ENCODE peak calls at places on chromosomes 4 and X, in nine cellular contexts. S, N, H, U, O, B, Q, X and D are unnamed samples.

GRCh38 chrX:28278236-28278635 is 297.0 kb upstream of the DCAF8L1 start:
- DNase-seq in N (no peak), U (peak; percentile 88), X (no peak), B (no peak), H (no peak), O (no peak), S (peak; percentile 12), Q (no peak), D (no peak)

GRCh38 chr4:100790838-100791615 is 273.2 kb upstream of the EMCN start:
- DNase-seq in N (no peak), X (no peak), H (no peak), S (no peak), O (no peak), U (no peak), Q (no peak), B (no peak), D (no peak)

GRCh38 chrX:154015581-154016264 is 4.0 kb downstream of the IRAK1 start:
- DNase-seq in X (no peak), O (no peak), U (no peak), H (no peak), N (no peak), Q (no peak), S (no peak), B (no peak), D (no peak)

GRCh38 chr4:128285085-128286023 is 2.3 kb downstream of the PGRMC2 start:
- DNase-seq in O (no peak), X (peak; percentile 30), N (no peak), H (no peak), U (peak; percentile 25), B (no peak), S (no peak), Q (peak; percentile 34), D (no peak)

GRCh38 chr4:158255727-158256324 is 45.5 kb downstream of the TMEM144 start:
- DNase-seq in O (no peak), S (peak; percentile 52), U (peak; percentile 60), Q (peak; percentile 18), N (no peak), B (no peak), H (peak; percentile 78), X (peak; percentile 60), D (no peak)

GRCh38 chr4:6694177-6694901 is 661 bp downstream of the S100P start:
- DNase-seq in U (peak; percentile 21), Q (no peak), H (no peak), O (no peak), N (no peak), X (no peak), B (no peak), S (no peak), D (no peak)

GRCh38 chr4:20444599-20445337 is 193.1 kb downstream of the SLIT2 start:
- DNase-seq in N (no peak), U (no peak), Q (no peak), H (no peak), S (no peak), O (no peak), B (no peak), X (no peak), D (no peak)

GRCh38 chr4:122602277-122603142 is 18.4 kb downstream of the IL21 start:
- DNase-seq in O (no peak), B (no peak), X (peak; percentile 61), N (no peak), U (peak; percentile 58), Q (peak; percentile 46), S (peak; percentile 15), H (peak; percentile 56), D (no peak)

GRCh38 chrX:71183341-71183740 is 38.7 kb downstream of the NLGN3 start:
- DNase-seq in N (no peak), B (no peak), U (no peak), S (no peak), X (no peak), H (no peak), O (no peak), Q (no peak), D (no peak)

GRCh38 chrX:31714797-31715196 is 643.0 kb upstream of the FTHL17 start:
- DNase-seq in O (no peak), Q (no peak), H (no peak), X (no peak), S (no peak), B (no peak), U (no peak), N (no peak), D (no peak)

GRCh38 chr4:150828159-150828558 is 186.9 kb downstream of the LRBA start:
- DNase-seq in N (no peak), O (no peak), Q (no peak), B (no peak), U (no peak), H (peak; percentile 10), S (no peak), X (no peak), D (peak; percentile 25)

GRCh38 chr4:10048931-10049655 is 27.8 kb upstream of the SLC2A9 start:
- DNase-seq in Q (no peak), U (no peak), O (no peak), B (no peak), N (no peak), S (no peak), X (no peak), H (no peak), D (no peak)

GRCh38 chr4:10008208-10009005 is 12.9 kb downstream of the SLC2A9 start:
- DNase-seq in O (no peak), U (peak; percentile 54), N (no peak), B (no peak), Q (no peak), S (no peak), X (no peak), H (no peak), D (no peak)

GRCh38 chr4:70511365-70511764 is 7.0 kb upstream of the AMTN start:
- DNase-seq in N (no peak), B (no peak), S (no peak), H (no peak), U (no peak), X (peak; percentile 30), Q (no peak), O (no peak), D (no peak)

GRCh38 chrX:115936008-115936407 is 234.5 kb upstream of the AGTR2 start:
- DNase-seq in H (no peak), U (no peak), Q (no peak), N (no peak), B (no peak), X (no peak), S (no peak), O (no peak), D (no peak)

GRCh38 chr4:65799513-65799912 is 129.2 kb upstream of the EPHA5 start:
- DNase-seq in H (no peak), S (no peak), Q (no peak), U (no peak), X (no peak), B (no peak), O (no peak), N (no peak), D (no peak)

GRCh38 chrX:40107291-40108083 is 9.7 kb upstream of the BCOR start:
- DNase-seq in Q (no peak), H (no peak), B (peak; percentile 51), X (peak; percentile 54), U (peak; percentile 40), N (no peak), O (peak; percentile 71), S (no peak), D (peak; percentile 59)

GRCh38 chrX:37860731-37861130 is 13.4 kb upstream of the DYNLT3 start:
- DNase-seq in U (no peak), X (no peak), H (no peak), N (no peak), Q (no peak), O (no peak), S (no peak), B (no peak), D (no peak)

GRCh38 chrX:40474205-40474626 is 106.6 kb upstream of the ATP6AP2 start:
- DNase-seq in N (no peak), O (no peak), Q (no peak), B (peak; percentile 17), H (no peak), U (no peak), X (no peak), S (no peak), D (no peak)

GRCh38 chr4:100641326-100641725 is 123.5 kb upstream of the EMCN start:
- DNase-seq in U (peak; percentile 32), H (peak; percentile 7), N (no peak), Q (no peak), S (no peak), O (no peak), B (no peak), X (no peak), D (no peak)

GRCh38 chr4:155474758-155475157 is 98.0 kb upstream of the MAP9 start:
- DNase-seq in H (no peak), X (no peak), Q (no peak), O (no peak), B (no peak), U (peak; percentile 90), S (no peak), N (no peak), D (no peak)

GRCh38 chrX:13894888-13895564 is 78.1 kb upstream of the GPM6B start:
- DNase-seq in U (no peak), N (no peak), O (no peak), Q (no peak), S (no peak), B (no peak), X (no peak), H (no peak), D (no peak)

GRCh38 chr4:89558147-89558546 is 250.5 kb upstream of the GPRIN3 start:
- DNase-seq in H (no peak), X (peak; percentile 27), N (no peak), Q (no peak), U (no peak), O (no peak), B (no peak), S (no peak), D (no peak)

GRCh38 chr4:955161-955921 is 18.0 kb downstream of the DGKQ start:
- DNase-seq in X (no peak), B (no peak), H (no peak), O (peak; percentile 6), S (no peak), Q (no peak), U (no peak), N (no peak), D (peak; percentile 36)

GRCh38 chr4:146407669-146408084 is 114.1 kb downstream of the SLC10A7 start:
- DNase-seq in N (no peak), B (no peak), U (peak; percentile 99), X (peak; percentile 36), Q (no peak), H (no peak), S (peak; percentile 6), O (no peak), D (no peak)

GRCh38 chr4:76753814-76754213 is 144.1 kb downstream of the SOWAHB start:
- DNase-seq in O (no peak), B (no peak), X (peak; percentile 93), N (no peak), H (no peak), Q (peak; percentile 34), S (peak; percentile 90), U (peak; percentile 86), D (no peak)

GRCh38 chr4:147765121-147765521 is 33.2 kb downstream of the ARHGAP10 start:
- DNase-seq in B (no peak), U (no peak), X (no peak), Q (no peak), N (no peak), H (no peak), S (no peak), O (no peak), D (no peak)

GRCh38 chr4:158667651-158668198 is 4.0 kb downstream of the C4orf46 start:
- DNase-seq in N (no peak), B (no peak), S (peak; percentile 16), Q (peak; percentile 39), X (peak; percentile 62), H (no peak), U (peak; percentile 47), O (no peak), D (peak; percentile 32)

GRCh38 chr4:113869743-113870375 is 108.3 kb upstream of the CAMK2D start:
- DNase-seq in S (peak; percentile 69), B (no peak), Q (no peak), X (peak; percentile 58), H (no peak), O (no peak), U (peak; percentile 27), N (no peak), D (peak; percentile 34)

GRCh38 chrX:17697191-17697590 is 40.1 kb upstream of the SCML1 start:
- DNase-seq in B (no peak), O (no peak), H (peak; percentile 4), Q (no peak), N (no peak), S (no peak), U (peak; percentile 1), X (peak; percentile 29), D (no peak)

GRCh38 chr4:96946552-96946951 is 1106.7 kb downstream of the PDHA2 start:
- DNase-seq in H (no peak), U (no peak), Q (no peak), S (no peak), N (no peak), B (no peak), O (no peak), X (no peak), D (no peak)